ENCODE peak calls at places on chromosome X, in seven cellular contexts. One of them, this sample, is unnamed.

GRCh38 chrX:12360991-12361598 is 222.8 kb downstream of the FRMPD4 start:
- DNase-seq in HepG2: no peak
- DNase-seq in K562: no peak
- DNase-seq in HCT116: no peak
- DNase-seq in SK-N-SH: no peak
- DNase-seq in H1: no peak
- DNase-seq in GM12878: no peak
- DNase-seq in this sample: no peak

GRCh38 chrX:19626230-19626629 is 110.9 kb upstream of the MAP3K15 start:
- DNase-seq in HepG2: no peak
- DNase-seq in K562: no peak
- DNase-seq in HCT116: no peak
- DNase-seq in SK-N-SH: no peak
- DNase-seq in H1: no peak
- DNase-seq in GM12878: no peak
- DNase-seq in this sample: no peak

GRCh38 chrX:107686792-107687191 is 58.5 kb downstream of the PRPS1 start:
- DNase-seq in HepG2: no peak
- DNase-seq in K562: no peak
- DNase-seq in HCT116: no peak
- DNase-seq in SK-N-SH: no peak
- DNase-seq in H1: no peak
- DNase-seq in GM12878: no peak
- DNase-seq in this sample: no peak

GRCh38 chrX:3811331-3812311 is 98.2 kb upstream of the PRKX start:
- DNase-seq in HepG2: peak; percentile 16
- DNase-seq in K562: peak; percentile 21
- DNase-seq in HCT116: peak; percentile 6
- DNase-seq in SK-N-SH: peak; percentile 35
- DNase-seq in H1: no peak
- DNase-seq in GM12878: peak; percentile 84
- DNase-seq in this sample: peak; percentile 16

GRCh38 chrX:130885996-130886395 is 17.0 kb downstream of the ENOX2 start:
- DNase-seq in HepG2: no peak
- DNase-seq in K562: no peak
- DNase-seq in HCT116: no peak
- DNase-seq in SK-N-SH: no peak
- DNase-seq in H1: no peak
- DNase-seq in GM12878: no peak
- DNase-seq in this sample: no peak

GRCh38 chrX:70535198-70535597 is 90.6 kb downstream of the DLG3 start:
- DNase-seq in HepG2: peak; percentile 1
- DNase-seq in K562: no peak
- DNase-seq in HCT116: no peak
- DNase-seq in SK-N-SH: no peak
- DNase-seq in H1: no peak
- DNase-seq in GM12878: no peak
- DNase-seq in this sample: no peak

GRCh38 chrX:114717921-114718320 is 134.0 kb downstream of the HTR2C start:
- DNase-seq in HepG2: no peak
- DNase-seq in K562: no peak
- DNase-seq in HCT116: no peak
- DNase-seq in SK-N-SH: peak; percentile 6
- DNase-seq in H1: peak; percentile 51
- DNase-seq in GM12878: no peak
- DNase-seq in this sample: no peak

GRCh38 chrX:97200454-97200853 is 316.7 kb downstream of the RPA4 start:
- DNase-seq in HepG2: no peak
- DNase-seq in K562: no peak
- DNase-seq in HCT116: no peak
- DNase-seq in SK-N-SH: no peak
- DNase-seq in H1: peak; percentile 44
- DNase-seq in GM12878: no peak
- DNase-seq in this sample: no peak

GRCh38 chrX:106959897-106960296 is 39.7 kb downstream of the CLDN2 start:
- DNase-seq in HepG2: peak; percentile 59
- DNase-seq in K562: no peak
- DNase-seq in HCT116: no peak
- DNase-seq in SK-N-SH: no peak
- DNase-seq in H1: no peak
- DNase-seq in GM12878: no peak
- DNase-seq in this sample: peak; percentile 62

GRCh38 chrX:39601193-39602085 is 496.3 kb downstream of the BCOR start:
- DNase-seq in HepG2: no peak
- DNase-seq in K562: no peak
- DNase-seq in HCT116: no peak
- DNase-seq in SK-N-SH: peak; percentile 36
- DNase-seq in H1: no peak
- DNase-seq in GM12878: no peak
- DNase-seq in this sample: no peak

GRCh38 chrX:151624677-151625076 is 61.2 kb downstream of the PASD1 start:
- DNase-seq in HepG2: no peak
- DNase-seq in K562: no peak
- DNase-seq in HCT116: no peak
- DNase-seq in SK-N-SH: no peak
- DNase-seq in H1: no peak
- DNase-seq in GM12878: no peak
- DNase-seq in this sample: no peak

GRCh38 chrX:17237146-17237545 is 137.9 kb upstream of the NHS start:
- DNase-seq in HepG2: no peak
- DNase-seq in K562: no peak
- DNase-seq in HCT116: no peak
- DNase-seq in SK-N-SH: no peak
- DNase-seq in H1: no peak
- DNase-seq in GM12878: no peak
- DNase-seq in this sample: no peak

GRCh38 chrX:17247144-17247543 is 127.9 kb upstream of the NHS start:
- DNase-seq in HepG2: no peak
- DNase-seq in K562: no peak
- DNase-seq in HCT116: no peak
- DNase-seq in SK-N-SH: no peak
- DNase-seq in H1: no peak
- DNase-seq in GM12878: no peak
- DNase-seq in this sample: no peak

GRCh38 chrX:17242470-17242869 is 132.5 kb upstream of the NHS start:
- DNase-seq in HepG2: peak; percentile 10
- DNase-seq in K562: peak; percentile 43
- DNase-seq in HCT116: peak; percentile 34
- DNase-seq in SK-N-SH: peak; percentile 57
- DNase-seq in H1: peak; percentile 45
- DNase-seq in GM12878: no peak
- DNase-seq in this sample: peak; percentile 54
- TF ChIP-seq JUND in HepG2: no peak
- TF ChIP-seq JUND in K562: no peak
- TF ChIP-seq JUND in HCT116: no peak
- TF ChIP-seq JUND in SK-N-SH: no peak
- TF ChIP-seq JUND in H1: no peak
- TF ChIP-seq JUND in GM12878: no peak
- TF ChIP-seq JUND in this sample: no peak

GRCh38 chrX:46386511-46386910 is 158.7 kb downstream of the ZNF674 start:
- DNase-seq in HepG2: no peak
- DNase-seq in K562: no peak
- DNase-seq in HCT116: no peak
- DNase-seq in SK-N-SH: no peak
- DNase-seq in H1: no peak
- DNase-seq in GM12878: no peak
- DNase-seq in this sample: no peak

GRCh38 chrX:46381630-46382029 is 163.6 kb downstream of the ZNF674 start:
- DNase-seq in HepG2: peak; percentile 6
- DNase-seq in K562: peak; percentile 5
- DNase-seq in HCT116: peak; percentile 8
- DNase-seq in SK-N-SH: no peak
- DNase-seq in H1: peak; percentile 46
- DNase-seq in GM12878: peak; percentile 4
- DNase-seq in this sample: peak; percentile 47

GRCh38 chrX:46383006-46383405 is 162.2 kb downstream of the ZNF674 start:
- DNase-seq in HepG2: no peak
- DNase-seq in K562: no peak
- DNase-seq in HCT116: no peak
- DNase-seq in SK-N-SH: no peak
- DNase-seq in H1: no peak
- DNase-seq in GM12878: no peak
- DNase-seq in this sample: no peak

GRCh38 chrX:46380148-46380752 is 165.0 kb downstream of the ZNF674 start:
- DNase-seq in HepG2: no peak
- DNase-seq in K562: no peak
- DNase-seq in HCT116: no peak
- DNase-seq in SK-N-SH: no peak
- DNase-seq in H1: no peak
- DNase-seq in GM12878: no peak
- DNase-seq in this sample: no peak

DNA sequence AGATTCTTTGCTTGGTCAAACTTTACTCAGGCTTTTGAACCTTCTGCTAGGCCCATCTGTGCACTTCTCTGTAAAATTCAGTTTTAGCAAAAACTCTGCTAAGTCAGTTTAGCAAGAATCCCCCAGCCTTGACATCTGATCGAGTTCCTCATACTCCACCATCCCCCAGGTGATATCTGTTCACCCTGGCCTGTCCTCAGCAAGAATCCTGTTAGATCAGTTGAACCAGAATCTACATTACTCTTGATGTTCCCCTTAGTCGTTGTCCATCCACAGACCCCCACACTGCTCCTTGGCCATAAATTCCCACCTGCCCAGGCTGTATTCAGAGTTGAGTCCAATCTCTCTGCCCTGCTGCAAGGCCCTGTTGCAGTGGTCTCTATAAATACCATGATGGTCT is 162.6 kb downstream of the ZNF674 start:
- DNase-seq in HepG2: no peak
- DNase-seq in K562: no peak
- DNase-seq in HCT116: no peak
- DNase-seq in SK-N-SH: no peak
- DNase-seq in H1: no peak
- DNase-seq in GM12878: no peak
- DNase-seq in this sample: no peak
- TF ChIP-seq JUND in HepG2: no peak
- TF ChIP-seq JUND in K562: no peak
- TF ChIP-seq JUND in HCT116: no peak
- TF ChIP-seq JUND in SK-N-SH: no peak
- TF ChIP-seq JUND in H1: no peak
- TF ChIP-seq JUND in GM12878: no peak
- TF ChIP-seq JUND in this sample: no peak

GRCh38 chrX:13376857-13377441 is 57.1 kb upstream of the ATXN3L start:
- DNase-seq in HepG2: no peak
- DNase-seq in K562: no peak
- DNase-seq in HCT116: no peak
- DNase-seq in SK-N-SH: peak; percentile 8
- DNase-seq in H1: no peak
- DNase-seq in GM12878: no peak
- DNase-seq in this sample: peak; percentile 39

GRCh38 chrX:13380230-13380629 is 60.4 kb upstream of the ATXN3L start:
- DNase-seq in HepG2: no peak
- DNase-seq in K562: no peak
- DNase-seq in HCT116: no peak
- DNase-seq in SK-N-SH: no peak
- DNase-seq in H1: no peak
- DNase-seq in GM12878: no peak
- DNase-seq in this sample: no peak

GRCh38 chrX:13373807-13374187 is 53.9 kb upstream of the ATXN3L start:
- DNase-seq in HepG2: no peak
- DNase-seq in K562: no peak
- DNase-seq in HCT116: no peak
- DNase-seq in SK-N-SH: no peak
- DNase-seq in H1: no peak
- DNase-seq in GM12878: no peak
- DNase-seq in this sample: no peak

GRCh38 chrX:13374364-13374763 is 54.5 kb upstream of the ATXN3L start:
- DNase-seq in HepG2: no peak
- DNase-seq in K562: no peak
- DNase-seq in HCT116: no peak
- DNase-seq in SK-N-SH: no peak
- DNase-seq in H1: no peak
- DNase-seq in GM12878: no peak
- DNase-seq in this sample: no peak

GRCh38 chrX:13377537-13377936 is 57.7 kb upstream of the ATXN3L start:
- DNase-seq in HepG2: no peak
- DNase-seq in K562: no peak
- DNase-seq in HCT116: no peak
- DNase-seq in SK-N-SH: peak; percentile 61
- DNase-seq in H1: no peak
- DNase-seq in GM12878: no peak
- DNase-seq in this sample: no peak
- TF ChIP-seq JUND in HepG2: no peak
- TF ChIP-seq JUND in K562: no peak
- TF ChIP-seq JUND in HCT116: no peak
- TF ChIP-seq JUND in SK-N-SH: peak; percentile 4
- TF ChIP-seq JUND in H1: no peak
- TF ChIP-seq JUND in GM12878: no peak
- TF ChIP-seq JUND in this sample: no peak

DNA sequence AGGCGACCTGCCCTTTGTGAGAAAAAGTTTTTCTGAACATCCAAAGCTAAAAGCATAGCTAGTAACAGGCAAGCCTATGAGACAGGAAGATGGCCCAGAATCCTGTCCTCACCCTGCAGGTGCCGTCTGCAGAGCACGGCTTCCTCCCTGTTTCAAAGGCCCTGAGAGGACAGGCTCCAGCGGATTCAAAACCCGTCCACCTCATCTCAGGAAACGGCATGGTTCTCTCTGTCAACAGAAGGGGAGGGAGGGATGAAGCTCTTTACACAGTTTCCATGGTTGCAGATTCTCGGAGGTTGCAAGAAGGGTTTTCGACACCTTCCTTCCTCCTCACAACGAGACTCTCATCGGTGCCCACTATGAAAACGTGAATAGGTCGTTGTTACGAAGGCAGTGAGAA is 8.3 kb downstream of the PPP2R3B start:
- DNase-seq in HepG2: no peak
- DNase-seq in K562: no peak
- DNase-seq in HCT116: no peak
- DNase-seq in SK-N-SH: no peak
- DNase-seq in H1: no peak
- DNase-seq in GM12878: no peak
- DNase-seq in this sample: no peak
- TF ChIP-seq JUND in HepG2: no peak
- TF ChIP-seq JUND in K562: no peak
- TF ChIP-seq JUND in HCT116: no peak
- TF ChIP-seq JUND in SK-N-SH: no peak
- TF ChIP-seq JUND in H1: no peak
- TF ChIP-seq JUND in GM12878: no peak
- TF ChIP-seq JUND in this sample: no peak

GRCh38 chrX:135324463-135324862 is 15.2 kb downstream of the ETDC start:
- DNase-seq in HepG2: peak; percentile 55
- DNase-seq in K562: no peak
- DNase-seq in HCT116: no peak
- DNase-seq in SK-N-SH: no peak
- DNase-seq in H1: no peak
- DNase-seq in GM12878: no peak
- DNase-seq in this sample: no peak
- TF ChIP-seq JUND in HepG2: no peak
- TF ChIP-seq JUND in K562: no peak
- TF ChIP-seq JUND in HCT116: no peak
- TF ChIP-seq JUND in SK-N-SH: no peak
- TF ChIP-seq JUND in H1: no peak
- TF ChIP-seq JUND in GM12878: no peak
- TF ChIP-seq JUND in this sample: no peak

This sample was measured in T47D.